ENCODE peak calls at places on chromosome 14, in six cellular contexts. O, U, F, I, T and W are unnamed samples.
A peak's percentile ranks its signal among the peaks of the same experiment; 100 is the strongest.

GRCh38 chr14:36604757-36605505 is 22.5 kb upstream of the NKX2-8 start:
- DNase-seq in O (no peak), U (peak; percentile 64), F (no peak), I (no peak), T (peak; percentile 64), W (no peak)

GRCh38 chr14:94531187-94531586 is 21.9 kb upstream of the SERPINA12 start:
- DNase-seq in O (no peak), U (no peak), F (no peak), I (no peak), T (no peak), W (no peak)

GRCh38 chr14:72558721-72559120 is 335.2 kb downstream of the DPF3 start:
- DNase-seq in O (no peak), U (no peak), F (no peak), I (no peak), T (peak; percentile 83), W (no peak)

GRCh38 chr14:89027097-89027740 is 202.8 kb downstream of the TTC8 start:
- DNase-seq in O (peak; percentile 19), U (peak; percentile 90), F (peak; percentile 65), I (peak; percentile 67), T (peak; percentile 54), W (peak; percentile 11)

GRCh38 chr14:86780461-86780860 is 1212.5 kb downstream of the GALC start:
- DNase-seq in O (no peak), U (no peak), F (no peak), I (no peak), T (no peak), W (no peak)

GRCh38 chr14:101507306-101508150 is 53.8 kb upstream of the DIO3 start:
- DNase-seq in O (no peak), U (no peak), F (no peak), I (no peak), T (no peak), W (no peak)

GRCh38 chr14:21019377-21019776 is 5.5 kb downstream of the NDRG2 start:
- DNase-seq in O (no peak), U (no peak), F (no peak), I (no peak), T (no peak), W (no peak)

GRCh38 chr14:73059326-73059725 is 992 bp downstream of the RBM25 start:
- DNase-seq in O (no peak), U (no peak), F (no peak), I (no peak), T (peak; percentile 28), W (no peak)

GRCh38 chr14:24674204-24674970 is 40.4 kb upstream of the GZMB start:
- DNase-seq in O (peak; percentile 41), U (no peak), F (peak; percentile 64), I (no peak), T (no peak), W (peak; percentile 28)

GRCh38 chr14:103260629-103261124 is 73.4 kb upstream of the EIF5 start:
- DNase-seq in O (no peak), U (no peak), F (no peak), I (no peak), T (peak; percentile 67), W (no peak)

GRCh38 chr14:96364911-96365310 is 1.6 kb downstream of the GSKIP start:
- DNase-seq in O (no peak), U (no peak), F (no peak), I (no peak), T (no peak), W (no peak)

GRCh38 chr14:73752297-73752992 is 38.3 kb upstream of the PNMA1 start:
- DNase-seq in O (no peak), U (peak; percentile 18), F (peak; percentile 76), I (no peak), T (peak; percentile 89), W (no peak)

GRCh38 chr14:100440758-100441203 is 117.6 kb downstream of the SLC25A47 start:
- DNase-seq in O (no peak), U (no peak), F (no peak), I (no peak), T (no peak), W (no peak)

GRCh38 chr14:49988080-49988990 is 95.5 kb downstream of the ARF6 start:
- DNase-seq in O (no peak), U (no peak), F (no peak), I (no peak), T (no peak), W (no peak)

GRCh38 chr14:68814376-68815287 is 21.8 kb upstream of the ZFP36L1 start:
- DNase-seq in O (no peak), U (peak; percentile 86), F (peak; percentile 76), I (no peak), T (peak; percentile 69), W (peak; percentile 50)

GRCh38 chr14:64849940-64850339 is 29.8 kb downstream of the SPTB start:
- DNase-seq in O (no peak), U (no peak), F (no peak), I (no peak), T (no peak), W (no peak)

GRCh38 chr14:72516936-72517408 is 376.9 kb downstream of the DPF3 start:
- DNase-seq in O (no peak), U (no peak), F (peak; percentile 78), I (peak; percentile 62), T (peak; percentile 86), W (peak; percentile 35)

GRCh38 chr14:99821519-99822165 is 28.4 kb downstream of the EML1 start:
- DNase-seq in O (no peak), U (no peak), F (no peak), I (no peak), T (peak; percentile 88), W (no peak)

GRCh38 chr14:37443461-37443860 is 151.6 kb downstream of the FOXA1 start:
- DNase-seq in O (no peak), U (no peak), F (no peak), I (no peak), T (peak; percentile 6), W (no peak)

GRCh38 chr14:74572829-74573360 is 39.1 kb downstream of the LTBP2 start:
- DNase-seq in O (no peak), U (no peak), F (no peak), I (no peak), T (no peak), W (no peak)

GRCh38 chr14:100292301-100292775 is 13.9 kb downstream of the SLC25A29 start:
- DNase-seq in O (no peak), U (no peak), F (peak; percentile 36), I (no peak), T (no peak), W (no peak)

GRCh38 chr14:37598085-37598972 is 2.9 kb downstream of the TTC6 start:
- DNase-seq in O (no peak), U (peak; percentile 25), F (no peak), I (no peak), T (no peak), W (no peak)

GRCh38 chr14:82366803-82367202 is 833.1 kb upstream of the SEL1L start:
- DNase-seq in O (no peak), U (no peak), F (no peak), I (no peak), T (no peak), W (no peak)

GRCh38 chr14:69658664-69659261 is 47.4 kb downstream of the SUSD6 start:
- DNase-seq in O (no peak), U (no peak), F (no peak), I (no peak), T (no peak), W (peak; percentile 11)

GRCh38 chr14:92203116-92203515 is 81.3 kb downstream of the CPSF2 start:
- DNase-seq in O (no peak), U (no peak), F (no peak), I (no peak), T (no peak), W (no peak)

GRCh38 chr14:66074546-66074945 is 411.6 kb upstream of the CCDC196 start:
- DNase-seq in O (no peak), U (no peak), F (no peak), I (no peak), T (no peak), W (no peak)

GRCh38 chr14:70416322-70416716 is 571 bp downstream of the SYNJ2BP start:
- DNase-seq in O (no peak), U (no peak), F (no peak), I (no peak), T (peak; percentile 28), W (no peak)

GRCh38 chr14:90627478-90627877 is 188.8 kb downstream of the TTC7B start:
- DNase-seq in O (no peak), U (no peak), F (no peak), I (no peak), T (no peak), W (no peak)